ENCODE peak calls at places on chromosomes 12 and 14, in five cellular contexts. Q is endothelial cell of umbilical vein, K is esophagus squamous epithelium, B is ovary, Y is endodermal cell. R is an unnamed sample. For H3K36me3, the result is how much of the 10 kb centered on the place peaks cover.

GRCh38 chr14:25056688-25057078 is 6.7 kb upstream of the STXBP6 start:
- DNase-seq in K (no peak), Q (no peak), Y (no peak), B (no peak), R (no peak)

GRCh38 chr12:56234746-56235436 is 5.0 kb downstream of the SLC39A5 start:
- DNase-seq in B (no peak), Q (no peak), K (no peak), Y (no peak), R (no peak)

GRCh38 chr14:61574514-61574807 is 120.9 kb upstream of the HIF1A start:
- DNase-seq in B (no peak), Y (no peak), Q (no peak), K (no peak), R (no peak)

GRCh38 chr12:81332054-81332453 is 254.2 kb downstream of the ACSS3 start:
- DNase-seq in Y (no peak), B (no peak), K (no peak), Q (no peak), R (peak)

GRCh38 chr14:80636071-80636470 is 305.5 kb downstream of the CEP128 start:
- DNase-seq in Q (no peak), Y (no peak), K (no peak), B (no peak), R (no peak)

GRCh38 chr12:21294176-21294575 is 40.5 kb downstream of the SLCO1A2 start:
- DNase-seq in B (no peak), K (no peak), Y (no peak), Q (no peak), R (no peak)

GRCh38 chr12:6204533-6205143 is 4.4 kb downstream of the CD9 start:
- DNase-seq in Y (no peak), K (no peak), Q (peak), B (no peak), R (no peak)

GRCh38 chr12:5912437-5913334 is 32.4 kb downstream of the ANO2 start:
- DNase-seq in Q (no peak), K (no peak), B (no peak), Y (peak), R (peak)

GRCh38 chr12:109948382-109948781 is 47.8 kb downstream of the GIT2 start:
- DNase-seq in Y (no peak), K (no peak), B (no peak), Q (no peak), R (no peak)

GRCh38 chr14:56244138-56244789 is 126.1 kb downstream of the PELI2 start:
- DNase-seq in Y (no peak), B (no peak), Q (no peak), K (no peak), R (no peak)

GRCh38 chr14:68666899-68667298 is 126.0 kb downstream of the ZFP36L1 start:
- DNase-seq in Q (no peak), K (no peak), Y (no peak), B (peak), R (no peak)

GRCh38 chr12:88339966-88340365 is 197.9 kb downstream of the TMTC3 start:
- DNase-seq in Y (no peak), B (no peak), Q (no peak), K (no peak), R (no peak)

GRCh38 chr14:51395361-51395849 is 155.4 kb downstream of the TMX1 start:
- DNase-seq in K (no peak), Y (peak), B (peak), Q (peak), R (peak)

GRCh38 chr12:103397536-103397935 is 98.2 kb downstream of the C12orf42 start:
- DNase-seq in K (no peak), Y (no peak), Q (no peak), B (no peak), R (no peak)

GRCh38 chr14:57938533-57938932 is 72.6 kb upstream of the SLC35F4 start:
- DNase-seq in Q (no peak), K (no peak), Y (no peak), B (no peak), R (no peak)

GRCh38 chr14:55107766-55108554 is 21.1 kb upstream of the LGALS3 start:
- DNase-seq in K (peak), Y (peak), B (peak), Q (peak), R (no peak)

GRCh38 chr14:99659333-99659741 is 14.4 kb downstream of the HHIPL1 start:
- DNase-seq in K (no peak), Q (no peak), Y (no peak), B (no peak), R (no peak)

GRCh38 chr14:22887260-22887989 is 4.4 kb downstream of the REM2 start:
- DNase-seq in Y (peak), K (no peak), Q (no peak), B (peak), R (no peak)

GRCh38 chr14:104107101-104107581 is 21.6 kb downstream of the ASPG start:
- DNase-seq in B (no peak), K (no peak), Y (peak), Q (no peak), R (peak)

GRCh38 chr12:22625671-22626251 is 790 bp downstream of the ETNK1 start:
- DNase-seq in Y (peak), Q (peak), K (no peak), B (peak), R (peak)

GRCh38 chr12:41011939-41012338 is 176.2 kb upstream of the PDZRN4 start:
- DNase-seq in K (no peak), Q (peak), B (no peak), Y (peak), R (no peak)

GRCh38 chr12:13534645-13535398 is 338.3 kb downstream of the EMP1 start:
- DNase-seq in B (no peak), K (no peak), Q (peak), Y (peak), R (peak)

GRCh38 chr14:106094654-106095189 is 568.3 kb downstream of the TMEM121 start:
- DNase-seq in Y (peak), B (no peak), Q (no peak), K (no peak), R (peak)

GRCh38 chr14:77053046-77053841 is 24.7 kb upstream of the IRF2BPL start:
- DNase-seq in Q (peak), K (no peak), B (peak), Y (peak), R (peak)

GRCh38 chr12:102300824-102301461 is 103.3 kb upstream of the PMCH start:
- DNase-seq in B (no peak), Q (peak), K (no peak), Y (peak), R (peak)

GRCh38 chr14:33435911-33436310 is 497.2 kb downstream of the NPAS3 start:
- DNase-seq in B (no peak), K (no peak), Q (no peak), Y (no peak), R (no peak)

GRCh38 chr12:49041881-49042484 is 18.6 kb downstream of the KMT2D start:
- DNase-seq in Q (no peak), B (no peak), K (no peak), Y (no peak), R (no peak)

GRCh38 chr14:53601409-53601808 is 355.2 kb downstream of the BMP4 start:
- DNase-seq in Y (peak), K (no peak), Q (no peak), B (no peak), R (no peak)

GRCh38 chr14:97771340-97772045 is 974.3 kb downstream of the VRK1 start:
- DNase-seq in Y (no peak), Q (no peak), B (no peak), K (no peak), R (no peak)

GRCh38 chr14:95664546-95664945 is 21.7 kb upstream of the TCL1B start:
- DNase-seq in B (no peak), K (no peak), Q (no peak), Y (no peak), R (no peak)

GRCh38 chr14:95663226-95663797 is 22.9 kb upstream of the TCL1B start:
- DNase-seq in B (no peak), Y (no peak), K (no peak), Q (no peak), R (no peak)

GRCh38 chr14:95664046-95664445 is 22.2 kb upstream of the TCL1B start:
- DNase-seq in B (no peak), Q (no peak), Y (no peak), K (no peak), R (no peak)

GRCh38 chr14:95660550-95661515 is 25.4 kb upstream of the TCL1B start:
- DNase-seq in Q (no peak), Y (peak), K (no peak), B (peak), R (no peak)

DNA sequence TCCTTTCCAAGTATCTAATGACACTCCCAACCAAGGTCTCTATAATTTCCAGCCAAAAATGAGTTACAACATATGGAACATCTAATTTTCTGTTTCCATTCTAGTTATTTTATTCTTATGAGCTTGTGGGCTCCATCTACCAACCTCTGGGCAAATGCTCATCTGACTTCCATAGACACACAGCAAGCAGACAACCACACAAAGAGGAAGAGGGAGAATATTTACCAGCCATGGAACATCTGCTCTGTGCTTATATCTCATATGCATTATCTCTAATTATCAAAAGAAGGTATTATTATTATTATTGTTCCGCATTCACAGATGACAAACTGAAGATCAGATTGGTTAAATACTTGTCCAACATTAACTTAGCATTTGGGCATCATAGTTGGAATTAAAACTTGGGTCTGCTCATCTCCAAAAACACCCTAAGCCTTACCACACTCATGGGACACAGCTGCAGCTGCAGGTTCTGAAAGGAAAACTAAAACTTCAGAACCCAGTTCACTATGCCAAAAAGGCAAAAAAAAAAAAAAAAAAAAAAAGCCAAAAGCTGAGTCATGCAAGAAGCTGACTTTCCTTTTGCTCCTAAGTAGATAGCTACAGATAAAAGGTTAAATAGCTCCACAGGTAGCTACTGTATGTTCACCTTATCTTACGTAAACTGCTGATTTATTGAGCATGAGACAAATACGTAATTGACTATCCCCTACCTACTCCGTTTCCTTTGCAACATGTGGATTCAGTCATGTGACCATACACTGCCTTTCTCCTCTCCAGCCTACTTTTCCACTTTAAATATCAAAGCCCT is 23.6 kb upstream of the TCL1B start:
- DNase-seq in Q (no peak), K (no peak), B (no peak), Y (no peak), R (no peak)
- H3K36me3 ChIP-seq in Q (under half), K (under half), B (under half), Y (under half), R (under half)

GRCh38 chr12:125148316-125148715 is 83.1 kb downstream of the AACS start:
- DNase-seq in B (no peak), Q (no peak), K (no peak), Y (no peak), R (peak)
- H3K27ac ChIP-seq in B (no peak), Q (no peak), K (no peak), Y (no peak), R (peak)

DNA sequence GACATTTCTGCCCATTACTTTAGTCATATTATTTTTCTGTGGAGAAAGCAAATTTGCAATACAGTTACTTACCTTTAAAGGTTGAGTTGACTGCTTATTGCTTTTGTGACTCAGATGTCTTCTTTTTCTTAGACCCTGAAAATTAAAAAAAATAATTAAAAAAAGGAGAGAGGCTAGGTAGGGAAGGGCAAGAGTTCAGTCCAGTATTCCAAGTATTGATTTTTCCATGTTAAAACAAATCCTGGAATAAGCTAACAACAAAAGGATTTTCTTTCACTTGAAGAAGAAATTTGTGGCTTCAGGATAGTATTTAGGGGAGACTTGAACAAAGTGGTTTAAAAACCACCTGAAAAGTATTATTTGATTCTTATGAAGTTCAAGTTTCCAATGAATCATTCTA is 49.4 kb downstream of the LMNTD1 start:
- DNase-seq in B (no peak), K (no peak), Y (no peak), Q (no peak), R (no peak)
- TF ChIP-seq CTCF in B (no peak), K (no peak), Y (no peak), Q (no peak), R (no peak)

DNA sequence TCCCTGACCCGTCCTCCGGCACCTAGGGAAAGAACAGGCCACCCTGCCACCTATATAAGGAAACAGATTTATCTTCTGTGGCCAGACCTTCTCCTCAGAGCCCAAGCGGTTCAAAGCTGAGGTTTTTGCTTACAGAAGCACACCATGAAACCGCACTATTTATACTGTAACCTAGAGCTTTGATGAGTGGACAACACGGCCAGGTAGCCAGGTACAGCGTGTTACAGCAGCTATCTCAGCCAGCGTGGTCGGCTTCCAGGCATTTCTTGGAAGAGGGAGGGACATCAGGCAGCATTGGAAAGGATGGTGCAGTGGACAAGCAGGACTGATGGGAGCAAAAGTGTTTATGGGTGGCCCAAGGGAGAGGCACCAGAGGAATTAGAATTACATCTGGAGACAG is 34.4 kb downstream of the TTC7B start:
- DNase-seq in K (no peak), Q (no peak), Y (no peak), B (no peak), R (no peak)
- H3K36me3 ChIP-seq in K (half or more), Q (under half), Y (under half), B (under half), R (half or more)

GRCh38 chr12:92971869-92972524 is 42.9 kb upstream of the EEA1 start:
- DNase-seq in Q (peak), B (no peak), K (no peak), Y (no peak), R (no peak)
- H3K27ac ChIP-seq in Q (peak), B (no peak), K (peak), Y (no peak), R (no peak)

DNA sequence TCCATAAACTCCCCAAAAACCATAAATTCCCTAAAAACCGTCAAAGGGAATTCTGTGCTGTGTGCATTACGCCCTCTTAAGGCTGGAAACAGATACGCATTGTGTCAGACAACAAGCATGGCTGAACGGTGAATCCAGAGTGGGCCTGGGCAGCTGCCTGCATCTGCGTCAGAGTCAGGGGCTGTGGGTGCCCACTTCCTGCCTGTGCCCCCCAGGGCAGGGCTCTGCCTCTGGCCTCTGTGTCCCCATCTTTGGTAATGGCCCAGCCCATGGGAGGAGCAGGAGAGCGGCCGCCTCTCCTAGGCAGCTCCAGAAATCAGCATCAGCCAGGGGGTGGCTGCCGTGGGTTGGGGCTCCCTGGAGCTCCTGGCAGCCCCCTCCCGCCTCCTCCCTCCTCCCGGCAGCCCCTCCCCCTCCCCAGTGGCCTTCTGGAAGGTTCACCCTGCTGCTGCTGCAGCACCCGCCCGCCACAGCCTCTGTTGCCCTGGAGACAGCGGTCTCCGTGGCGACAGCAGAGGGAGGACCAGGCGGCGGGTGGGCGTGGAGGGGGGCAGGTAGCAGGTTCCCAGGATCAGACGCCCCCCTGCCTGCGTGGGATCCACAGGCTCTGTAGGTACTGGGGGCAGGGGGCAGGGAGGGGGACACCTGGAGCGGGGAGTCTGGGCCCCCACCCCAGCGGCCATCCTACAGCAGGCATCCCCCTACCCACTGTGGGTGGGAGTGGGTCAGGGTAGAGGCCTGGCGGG is 5.9 kb downstream of the MMP17 start:
- DNase-seq in K (no peak), Q (no peak), B (no peak), Y (peak), R (no peak)
- TF ChIP-seq CTCF in K (no peak), Q (peak), B (no peak), Y (peak), R (peak)